ENCODE peak calls at places on chromosomes 2 and 18, in eight cellular contexts. A, E, G, Z, D, N, K and Q are unnamed samples.

GRCh38 chr2:57528499-57528898 is 518.1 kb upstream of the VRK2 start:
- DNase-seq in A (no peak), E (no peak), G (no peak), Z (no peak), D (no peak), N (no peak), K (no peak), Q (no peak)

GRCh38 chr2:11744631-11745394 is 1.6 kb upstream of the LPIN1 start:
- DNase-seq in A (peak), E (no peak), G (no peak), Z (peak), D (no peak), N (no peak), K (no peak), Q (no peak)

GRCh38 chr2:74884866-74885265 is 50.9 kb downstream of the HK2 start:
- DNase-seq in A (no peak), E (no peak), G (no peak), Z (no peak), D (no peak), N (no peak), K (no peak), Q (no peak)

GRCh38 chr2:15982285-15982967 is 42.1 kb downstream of the MYCN start:
- DNase-seq in A (no peak), E (no peak), G (no peak), Z (no peak), D (no peak), N (no peak), K (no peak), Q (no peak)

GRCh38 chr2:97660775-97661417 is 2.9 kb downstream of the ACTR1B start:
- DNase-seq in A (no peak), E (no peak), G (no peak), Z (no peak), D (no peak), N (no peak), K (no peak), Q (no peak)

GRCh38 chr2:174836345-174836999 is 72.2 kb upstream of the CHRNA1 start:
- DNase-seq in A (no peak), E (no peak), G (no peak), Z (peak), D (no peak), N (no peak), K (no peak), Q (no peak)

GRCh38 chr2:209389124-209389523 is 34.7 kb upstream of the MAP2 start:
- DNase-seq in A (no peak), E (no peak), G (no peak), Z (no peak), D (no peak), N (no peak), K (no peak), Q (no peak)

GRCh38 chr18:49249523-49249922 is 210.9 kb downstream of the DYM start:
- DNase-seq in A (no peak), E (no peak), G (no peak), Z (peak), D (no peak), N (peak), K (no peak), Q (no peak)

GRCh38 chr2:61423714-61424113 is 47.2 kb downstream of the USP34 start:
- DNase-seq in A (no peak), E (no peak), G (no peak), Z (no peak), D (no peak), N (no peak), K (no peak), Q (no peak)

GRCh38 chr2:239263937-239264837 is 136.6 kb downstream of the HDAC4 start:
- DNase-seq in A (no peak), E (no peak), G (no peak), Z (peak), D (no peak), N (no peak), K (peak), Q (no peak)

GRCh38 chr18:1392865-1393734 is 488.4 kb downstream of the ADCYAP1 start:
- DNase-seq in A (no peak), E (no peak), G (no peak), Z (no peak), D (no peak), N (no peak), K (no peak), Q (no peak)

GRCh38 chr2:234708091-234708683 is 211.3 kb upstream of the ARL4C start:
- DNase-seq in A (no peak), E (no peak), G (no peak), Z (peak), D (no peak), N (no peak), K (no peak), Q (no peak)

GRCh38 chr2:73163522-73164367 is 38.6 kb upstream of the NOTO start:
- DNase-seq in A (peak), E (peak), G (peak), Z (peak), D (peak), N (peak), K (peak), Q (peak)

GRCh38 chr18:74718312-74718711 is 120.6 kb downstream of the ZNF407 start:
- DNase-seq in A (no peak), E (no peak), G (no peak), Z (no peak), D (no peak), N (no peak), K (no peak), Q (no peak)

GRCh38 chr2:181742908-181743722 is 62.8 kb upstream of the NEUROD1 start:
- DNase-seq in A (peak), E (peak), G (no peak), Z (peak), D (no peak), N (no peak), K (no peak), Q (no peak)

GRCh38 chr2:8587920-8588830 is 93.7 kb upstream of the ID2 start:
- DNase-seq in A (no peak), E (no peak), G (no peak), Z (no peak), D (no peak), N (peak), K (no peak), Q (no peak)

GRCh38 chr2:240248981-240249422 is 108.5 kb upstream of the OTOS start:
- DNase-seq in A (no peak), E (peak), G (no peak), Z (no peak), D (no peak), N (no peak), K (no peak), Q (no peak)

GRCh38 chr2:120463527-120463926 is 117.6 kb downstream of the INHBB start:
- DNase-seq in A (no peak), E (no peak), G (no peak), Z (no peak), D (no peak), N (no peak), K (no peak), Q (no peak)

GRCh38 chr2:233766416-233766815 is 6.3 kb downstream of the UGT1A1 start:
- DNase-seq in A (no peak), E (no peak), G (no peak), Z (no peak), D (no peak), N (no peak), K (no peak), Q (no peak)

GRCh38 chr2:197286805-197287595 is 23.6 kb downstream of the ANKRD44 start:
- DNase-seq in A (no peak), E (no peak), G (no peak), Z (peak), D (no peak), N (no peak), K (no peak), Q (no peak)

GRCh38 chr18:9586814-9587213 is 27.5 kb downstream of the PPP4R1 start:
- DNase-seq in A (no peak), E (no peak), G (no peak), Z (no peak), D (no peak), N (no peak), K (no peak), Q (no peak)

GRCh38 chr2:12479042-12479601 is 237.6 kb upstream of the TRIB2 start:
- DNase-seq in A (no peak), E (no peak), G (no peak), Z (no peak), D (no peak), N (no peak), K (no peak), Q (no peak)

GRCh38 chr2:26970928-26971627 is 641 bp downstream of the MAPRE3 start:
- DNase-seq in A (no peak), E (no peak), G (no peak), Z (peak), D (no peak), N (no peak), K (no peak), Q (no peak)

GRCh38 chr2:171893196-171893823 is 734 bp downstream of the SLC25A12 start:
- DNase-seq in A (no peak), E (no peak), G (no peak), Z (peak), D (no peak), N (peak), K (no peak), Q (no peak)

GRCh38 chr2:74514368-74515270 is at the start of gene TLX2:
- DNase-seq in A (no peak), E (no peak), G (peak), Z (no peak), D (no peak), N (no peak), K (no peak), Q (no peak)

GRCh38 chr2:195575879-195576391 is 81.1 kb upstream of the SLC39A10 start:
- DNase-seq in A (peak), E (no peak), G (no peak), Z (peak), D (no peak), N (no peak), K (no peak), Q (no peak)